ENCODE peak calls at places on chromosome 20, in four cellular contexts. Y, G, M and F are unnamed samples.

GRCh38 chr20:54995553-54995952 is 520.2 kb downstream of the DOK5 start:
- DNase-seq in Y (no peak), M (no peak), G (no peak), F (no peak)

GRCh38 chr20:38304845-38305447 is 990 bp downstream of the BPI start:
- DNase-seq in G (no peak), Y (no peak), M (no peak), F (no peak)

GRCh38 chr20:38021373-38021772 is 11.9 kb downstream of the TTI1 start:
- DNase-seq in G (no peak), M (no peak), Y (no peak), F (no peak)

GRCh38 chr20:3631534-3631933 is 31.7 kb downstream of the GFRA4 start:
- DNase-seq in Y (no peak), G (no peak), M (no peak), F (no peak)

GRCh38 chr20:440148-440547 is 22.2 kb downstream of the TBC1D20 start:
- DNase-seq in M (no peak), Y (no peak), G (no peak), F (no peak)

GRCh38 chr20:9942736-9943135 is 92.1 kb upstream of the ANKEF1 start:
- DNase-seq in M (no peak), G (no peak), Y (no peak), F (no peak)

GRCh38 chr20:62795023-62795761 is 1.1 kb upstream of the MRGBP start:
- DNase-seq in G (peak), Y (peak), M (no peak), F (no peak)

GRCh38 chr20:23363257-23363649 is 1.3 kb downstream of the GZF1 start:
- DNase-seq in G (no peak), M (no peak), Y (no peak), F (no peak)

GRCh38 chr20:48667481-48667880 is 160.3 kb downstream of the PREX1 start:
- DNase-seq in G (no peak), M (no peak), Y (no peak), F (no peak)

GRCh38 chr20:37375227-37375626 is 29.3 kb downstream of the SRC start:
- DNase-seq in G (no peak), Y (no peak), M (no peak), F (no peak)

GRCh38 chr20:32780278-32780677 is 18.1 kb downstream of the DNMT3B start:
- DNase-seq in M (no peak), G (no peak), Y (no peak), F (no peak)

GRCh38 chr20:32779500-32780215 is 17.5 kb downstream of the DNMT3B start:
- DNase-seq in Y (no peak), G (no peak), M (no peak), F (no peak)

GRCh38 chr20:32777177-32777956 is 15.2 kb downstream of the DNMT3B start:
- DNase-seq in Y (no peak), M (no peak), G (no peak), F (no peak)

GRCh38 chr20:32784369-32785080 is 22.3 kb downstream of the DNMT3B start:
- DNase-seq in G (no peak), M (no peak), Y (no peak), F (no peak)

DNA sequence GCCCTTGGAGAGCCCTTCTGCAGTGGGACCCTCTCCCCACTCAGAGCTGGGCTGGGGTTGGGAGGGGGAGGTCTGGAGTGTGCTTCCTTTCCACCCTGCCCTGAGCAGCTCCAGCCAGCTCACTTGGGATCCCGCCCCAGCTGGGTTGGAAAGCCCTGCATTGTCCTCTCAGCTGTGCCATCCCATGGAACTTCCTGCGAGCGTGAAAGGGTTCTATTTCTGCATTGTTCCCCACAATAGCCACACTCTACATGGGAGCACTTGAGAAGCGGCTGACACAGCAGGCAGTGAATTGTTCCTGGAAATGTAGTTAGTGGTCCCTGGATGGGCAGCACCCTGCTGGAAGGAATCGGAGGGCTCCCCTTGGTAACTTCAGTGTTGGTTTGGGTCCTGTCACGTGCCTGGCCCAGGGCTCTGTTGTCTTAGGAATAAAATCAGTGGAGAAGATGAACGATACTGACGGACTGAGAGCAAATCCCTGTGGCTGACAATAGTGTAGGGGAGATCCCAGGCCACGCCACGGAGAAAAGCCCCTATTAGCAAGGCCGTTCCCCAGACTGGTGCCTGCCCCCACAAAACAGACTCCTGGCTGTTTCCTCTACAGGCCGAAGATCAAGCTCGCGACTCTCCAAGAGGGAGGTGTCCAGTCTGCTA is 18.7 kb downstream of the DNMT3B start:
- DNase-seq in Y (no peak), M (no peak), G (no peak), F (no peak)
- H3K4me3 ChIP-seq in Y (no peak), M (no peak), G (no peak), F (no peak)

DNA sequence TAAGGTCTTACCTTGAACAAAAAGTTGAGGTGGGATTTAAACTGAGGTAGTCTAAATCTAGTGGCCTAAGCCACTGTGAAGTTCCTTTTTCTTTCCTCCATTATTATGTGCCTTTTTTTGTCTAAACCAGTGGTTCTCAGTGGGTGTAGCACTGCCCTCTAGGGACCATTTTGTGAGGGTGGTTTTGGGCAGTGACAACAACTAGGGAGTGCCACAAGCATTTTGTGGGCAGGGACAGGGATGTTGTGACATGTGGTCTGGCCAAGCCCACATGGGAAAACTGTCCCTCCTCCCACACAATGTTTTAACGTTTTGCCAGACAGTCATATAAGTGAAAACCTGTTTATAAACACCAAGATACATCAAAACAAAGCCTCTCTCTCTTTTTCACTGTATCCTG is 899.4 kb upstream of the FLRT3 start:
- DNase-seq in Y (no peak), G (no peak), M (no peak), F (no peak)
- TF ChIP-seq CTCF in Y (peak), G (no peak), M (peak), F (peak)

GRCh38 chr20:40676466-40676865 is 12.6 kb downstream of the MAFB start:
- DNase-seq in M (no peak), Y (no peak), G (no peak), F (no peak)

GRCh38 chr20:40675599-40676221 is 13.3 kb downstream of the MAFB start:
- DNase-seq in Y (no peak), G (no peak), M (no peak), F (no peak)

GRCh38 chr20:40677343-40677924 is 11.6 kb downstream of the MAFB start:
- DNase-seq in G (no peak), Y (no peak), M (no peak), F (no peak)

GRCh38 chr20:40678286-40678835 is 10.7 kb downstream of the MAFB start:
- DNase-seq in Y (no peak), G (no peak), M (no peak), F (no peak)

GRCh38 chr20:40676870-40677269 is 12.2 kb downstream of the MAFB start:
- DNase-seq in G (no peak), Y (no peak), M (no peak), F (no peak)
- H3K4me3 ChIP-seq in G (no peak), Y (no peak), M (no peak), F (no peak)

GRCh38 chr20:6055981-6056569 is 2.2 kb upstream of the LRRN4 start:
- DNase-seq in Y (no peak), M (no peak), G (no peak), F (no peak)
- TF ChIP-seq CTCF in Y (no peak), M (no peak), G (no peak), F (no peak)

GRCh38 chr20:46552460-46553420 is 2.3 kb upstream of the OCSTAMP start:
- DNase-seq in G (no peak), Y (peak), M (no peak), F (no peak)
- H3K4me3 ChIP-seq in G (no peak), Y (no peak), M (no peak), F (no peak)

GRCh38 chr20:8043687-8044278 is 24.2 kb upstream of the TMX4 start:
- DNase-seq in M (no peak), Y (no peak), G (no peak), F (peak)

GRCh38 chr20:8036771-8037170 is 17.2 kb upstream of the TMX4 start:
- DNase-seq in G (no peak), M (no peak), Y (no peak), F (no peak)

GRCh38 chr20:8033447-8033846 is 13.9 kb upstream of the TMX4 start:
- DNase-seq in Y (no peak), M (no peak), G (no peak), F (no peak)

GRCh38 chr20:8039048-8039447 is 19.5 kb upstream of the TMX4 start:
- DNase-seq in M (no peak), Y (no peak), G (no peak), F (no peak)
- TF ChIP-seq CTCF in M (no peak), Y (peak), G (no peak), F (no peak)

DNA sequence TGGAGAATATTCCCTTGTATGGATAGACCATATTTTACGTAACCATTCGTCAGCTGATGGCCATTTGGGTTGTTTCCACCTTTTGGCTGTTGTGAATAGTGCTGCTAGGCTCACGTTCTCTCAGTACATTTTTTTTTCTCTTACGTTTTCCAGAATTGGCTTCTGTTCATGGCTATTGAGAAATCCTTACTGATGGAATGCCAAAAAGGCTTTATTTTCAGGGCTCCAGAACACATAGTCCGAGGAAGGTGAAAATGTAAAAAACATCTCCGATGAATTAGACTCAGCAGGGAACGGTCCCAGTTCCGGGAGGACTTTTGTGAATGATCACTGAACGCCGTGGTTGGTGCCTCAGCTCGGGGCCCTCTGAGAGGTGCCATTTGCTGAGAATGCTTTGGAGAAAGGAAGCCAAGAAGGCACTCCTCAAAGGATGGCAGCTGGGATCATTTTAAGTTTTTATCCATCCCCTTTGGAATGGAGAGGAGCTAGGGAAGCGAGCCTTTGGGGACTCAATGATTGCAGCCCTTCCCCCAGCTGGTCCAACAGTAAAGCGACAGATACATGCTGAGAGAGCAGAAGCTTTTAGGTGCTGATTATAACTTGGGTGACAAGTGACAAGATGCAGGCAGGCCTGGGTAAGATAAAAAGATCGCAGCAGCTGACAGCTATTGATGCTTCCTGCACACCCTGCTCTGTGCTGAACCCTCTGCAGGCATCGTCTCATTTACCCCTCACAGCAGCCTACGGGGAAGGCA is 133.3 kb upstream of the KCNG1 start:
- DNase-seq in Y (no peak), M (no peak), G (no peak), F (peak)
- H3K4me3 ChIP-seq in Y (no peak), M (no peak), G (no peak), F (no peak)